ENCODE peak calls at places on chromosomes 6 and 20, in seven cellular contexts. Q is NCI-H2081, L is fibroblast of mammary gland, V is cerebellar nuclear complex, J is NCI-H1105, K is HT1080, Y is nucleus accumbens. R is an unnamed sample.

GRCh38 chr6:148520109-148520841 is 177.6 kb downstream of the SASH1 start:
- DNase-seq in Q (no peak), L (peak), V (no peak), J (no peak), K (no peak), Y (no peak), R (no peak)

GRCh38 chr6:37569999-37570776 is 70.5 kb upstream of the CCDC167 start:
- DNase-seq in Q (no peak), L (no peak), V (no peak), J (no peak), K (no peak), Y (no peak), R (no peak)

GRCh38 chr6:160435935-160436334 is 87.8 kb downstream of the SLC22A3 start:
- DNase-seq in Q (no peak), L (no peak), V (no peak), J (no peak), K (no peak), Y (no peak), R (peak)

GRCh38 chr6:149234051-149234962 is 83.2 kb upstream of the TAB2 start:
- DNase-seq in Q (no peak), L (peak), V (no peak), J (no peak), K (peak), Y (no peak), R (peak)

GRCh38 chr20:47438464-47439381 is 63.0 kb upstream of the NCOA3 start:
- DNase-seq in Q (no peak), L (no peak), V (no peak), J (no peak), K (no peak), Y (no peak), R (no peak)

GRCh38 chr20:45840700-45841198 is 7.2 kb downstream of the SNX21 start:
- DNase-seq in Q (no peak), L (no peak), V (no peak), J (no peak), K (no peak), Y (no peak), R (no peak)

GRCh38 chr6:168643401-168643800 is 202.4 kb downstream of the SMOC2 start:
- DNase-seq in Q (no peak), L (no peak), V (no peak), J (no peak), K (no peak), Y (no peak), R (no peak)

GRCh38 chr6:87473419-87473903 is 687 bp downstream of the SLC35A1 start:
- DNase-seq in Q (peak), L (peak), V (no peak), J (peak), K (peak), Y (no peak), R (peak)

GRCh38 chr20:62353289-62354030 is 13.7 kb downstream of the LAMA5 start:
- DNase-seq in Q (no peak), L (no peak), V (no peak), J (no peak), K (no peak), Y (no peak), R (no peak)

GRCh38 chr6:94636780-94637385 is 940.5 kb upstream of the MANEA start:
- DNase-seq in Q (peak), L (no peak), V (no peak), J (no peak), K (peak), Y (no peak), R (no peak)

GRCh38 chr6:112357801-112358200 is 10.7 kb downstream of the RFPL4B start:
- DNase-seq in Q (no peak), L (peak), V (no peak), J (no peak), K (peak), Y (no peak), R (no peak)

GRCh38 chr6:47066418-47066817 is 24.3 kb upstream of the ADGRF1 start:
- DNase-seq in Q (no peak), L (no peak), V (no peak), J (no peak), K (no peak), Y (no peak), R (no peak)

GRCh38 chr20:2349801-2350200 is 30.9 kb upstream of the TGM6 start:
- DNase-seq in Q (no peak), L (no peak), V (no peak), J (no peak), K (peak), Y (no peak), R (no peak)

GRCh38 chr6:3518356-3518841 is 61.5 kb upstream of the SLC22A23 start:
- DNase-seq in Q (no peak), L (peak), V (no peak), J (no peak), K (peak), Y (no peak), R (no peak)

GRCh38 chr6:169864148-169865030 is 113.0 kb downstream of the ERMARD start:
- DNase-seq in Q (peak), L (no peak), V (no peak), J (peak), K (no peak), Y (no peak), R (peak)

GRCh38 chr6:328184-328670 is 35.9 kb downstream of the DUSP22 start:
- DNase-seq in Q (no peak), L (peak), V (no peak), J (no peak), K (peak), Y (no peak), R (no peak)

GRCh38 chr20:49045440-49046086 is 549 bp upstream of the CSE1L start:
- DNase-seq in Q (no peak), L (peak), V (no peak), J (no peak), K (peak), Y (no peak), R (peak)

GRCh38 chr6:118751072-118751471 is 99.7 kb upstream of the CEP85L start:
- DNase-seq in Q (no peak), L (no peak), V (no peak), J (no peak), K (no peak), Y (no peak), R (no peak)

GRCh38 chr6:164749126-164749758 is 560.2 kb downstream of the C6orf118 start:
- DNase-seq in Q (peak), L (peak), V (no peak), J (peak), K (peak), Y (no peak), R (no peak)

GRCh38 chr6:130625825-130626500 is 201.2 kb upstream of the SMLR1 start:
- DNase-seq in Q (no peak), L (peak), V (no peak), J (no peak), K (peak), Y (no peak), R (no peak)

GRCh38 chr20:59583428-59584277 is 20.7 kb upstream of the PHACTR3 start:
- DNase-seq in Q (no peak), L (peak), V (no peak), J (no peak), K (no peak), Y (no peak), R (no peak)

GRCh38 chr6:149075616-149076354 is 241.7 kb upstream of the TAB2 start:
- DNase-seq in Q (no peak), L (peak), V (no peak), J (no peak), K (no peak), Y (no peak), R (no peak)

GRCh38 chr20:45095753-45096371 is 5.1 kb downstream of the KCNS1 start:
- DNase-seq in Q (peak), L (peak), V (no peak), J (peak), K (peak), Y (no peak), R (peak)

GRCh38 chr20:33423141-33423834 is 20.3 kb downstream of the SNTA1 start:
- DNase-seq in Q (no peak), L (peak), V (no peak), J (no peak), K (peak), Y (no peak), R (no peak)

GRCh38 chr20:10501377-10501776 is 66.3 kb downstream of the SLX4IP start:
- DNase-seq in Q (no peak), L (no peak), V (no peak), J (no peak), K (no peak), Y (no peak), R (peak)

GRCh38 chr6:36720251-36721141 is 22.9 kb downstream of the RAB44 start:
- DNase-seq in Q (no peak), L (no peak), V (no peak), J (no peak), K (no peak), Y (no peak), R (no peak)

GRCh38 chr20:34510575-34510974 is 5.6 kb upstream of the DYNLRB1 start:
- DNase-seq in Q (no peak), L (no peak), V (no peak), J (no peak), K (no peak), Y (no peak), R (no peak)

GRCh38 chr20:59751075-59751711 is 146.9 kb downstream of the PHACTR3 start:
- DNase-seq in Q (peak), L (peak), V (peak), J (peak), K (peak), Y (peak), R (peak)

GRCh38 chr6:154981071-154981373 is 14.1 kb upstream of the TIAM2 start:
- DNase-seq in Q (no peak), L (no peak), V (no peak), J (no peak), K (no peak), Y (no peak), R (no peak)

GRCh38 chr6:46410330-46410953 is 80.8 kb downstream of the RCAN2 start:
- DNase-seq in Q (peak), L (peak), V (peak), J (peak), K (peak), Y (no peak), R (peak)

GRCh38 chr6:21826031-21826430 is 232.5 kb downstream of the SOX4 start:
- DNase-seq in Q (no peak), L (no peak), V (no peak), J (no peak), K (peak), Y (no peak), R (no peak)

GRCh38 chr6:1554241-1554880 is 55.4 kb upstream of the FOXC1 start:
- DNase-seq in Q (no peak), L (no peak), V (no peak), J (no peak), K (no peak), Y (no peak), R (no peak)

GRCh38 chr6:81761197-81761596 is 8.7 kb upstream of the TENT5A start:
- DNase-seq in Q (no peak), L (peak), V (no peak), J (no peak), K (peak), Y (no peak), R (no peak)

GRCh38 chr20:63703471-63703975 is 4.3 kb downstream of the ARFRP1 start:
- DNase-seq in Q (no peak), L (no peak), V (no peak), J (no peak), K (no peak), Y (no peak), R (no peak)

GRCh38 chr6:154847318-154847717 is 114.1 kb downstream of the SCAF8 start:
- DNase-seq in Q (no peak), L (peak), V (no peak), J (no peak), K (no peak), Y (no peak), R (no peak)

GRCh38 chr20:63177134-63177784 is 38.7 kb downstream of the YTHDF1 start:
- DNase-seq in Q (no peak), L (no peak), V (no peak), J (no peak), K (no peak), Y (no peak), R (no peak)

GRCh38 chr20:63686492-63687321 is 9.7 kb upstream of the TNFRSF6B start:
- DNase-seq in Q (no peak), L (peak), V (no peak), J (no peak), K (peak), Y (no peak), R (no peak)

GRCh38 chr6:144710207-144710606 is 425.1 kb downstream of the UTRN start:
- DNase-seq in Q (no peak), L (peak), V (no peak), J (no peak), K (peak), Y (no peak), R (no peak)

GRCh38 chr6:29632789-29633531 is at the start of gene GABBR1:
- DNase-seq in Q (peak), L (peak), V (peak), J (peak), K (peak), Y (peak), R (peak)